ENCODE peak calls at places on chromosomes 16 and 17, in four cellular contexts. G is body of pancreas, Y is H1, D is spleen. I is an unnamed sample. For H3K4me1, the result is how much of the 10 kb centered on the place peaks cover.

GRCh38 chr16:81551821-81552304 is 107.3 kb downstream of the CMIP start:
- DNase-seq in G (peak), Y (no peak), D (no peak), I (no peak)

GRCh38 chr17:76071497-76072148 is 694 bp downstream of the SRP68 start:
- DNase-seq in G (no peak), Y (no peak), D (no peak), I (no peak)

GRCh38 chr17:56083475-56083874 is 69.8 kb upstream of the ANKFN1 start:
- DNase-seq in G (no peak), Y (no peak), D (no peak), I (no peak)

GRCh38 chr16:47448830-47449575 is 11.9 kb downstream of the ITFG1 start:
- DNase-seq in G (no peak), Y (no peak), D (no peak), I (no peak)

GRCh38 chr17:64040201-64040600 is 19.8 kb upstream of the ICAM2 start:
- DNase-seq in G (peak), Y (no peak), D (no peak), I (no peak)

GRCh38 chr17:75361996-75362395 is 43.5 kb downstream of the GRB2 start:
- DNase-seq in G (no peak), Y (no peak), D (no peak), I (no peak)

GRCh38 chr17:77373298-77374169 is 232.8 kb downstream of the SEC14L1 start:
- DNase-seq in G (peak), Y (no peak), D (peak), I (no peak)

GRCh38 chr17:15740570-15741120 is 8.6 kb downstream of the TBC1D26 start:
- DNase-seq in G (no peak), Y (no peak), D (no peak), I (no peak)

GRCh38 chr17:66540131-66540781 is 237.8 kb downstream of the PRKCA start:
- DNase-seq in G (peak), Y (no peak), D (no peak), I (no peak)

GRCh38 chr17:30170415-30170987 is 53.9 kb downstream of the NSRP1 start:
- DNase-seq in G (no peak), Y (no peak), D (no peak), I (no peak)

GRCh38 chr16:11106726-11107125 is 149.3 kb downstream of the SOCS1 start:
- DNase-seq in G (no peak), Y (no peak), D (no peak), I (no peak)

GRCh38 chr16:85662036-85662812 is 26.5 kb downstream of the GINS2 start:
- DNase-seq in G (no peak), Y (no peak), D (peak), I (no peak)

GRCh38 chr16:1125471-1125870 is 27.4 kb upstream of the CACNA1H start:
- DNase-seq in G (peak), Y (no peak), D (no peak), I (no peak)

GRCh38 chr17:4329838-4330237 is 36.6 kb downstream of the UBE2G1 start:
- DNase-seq in G (no peak), Y (no peak), D (no peak), I (no peak)

GRCh38 chr16:668519-669171 is 713 bp downstream of the RHOT2 start:
- DNase-seq in G (no peak), Y (no peak), D (no peak), I (no peak)

GRCh38 chr17:53633856-53634255 is 188.9 kb upstream of the KIF2B start:
- DNase-seq in G (no peak), Y (no peak), D (no peak), I (no peak)

DNA sequence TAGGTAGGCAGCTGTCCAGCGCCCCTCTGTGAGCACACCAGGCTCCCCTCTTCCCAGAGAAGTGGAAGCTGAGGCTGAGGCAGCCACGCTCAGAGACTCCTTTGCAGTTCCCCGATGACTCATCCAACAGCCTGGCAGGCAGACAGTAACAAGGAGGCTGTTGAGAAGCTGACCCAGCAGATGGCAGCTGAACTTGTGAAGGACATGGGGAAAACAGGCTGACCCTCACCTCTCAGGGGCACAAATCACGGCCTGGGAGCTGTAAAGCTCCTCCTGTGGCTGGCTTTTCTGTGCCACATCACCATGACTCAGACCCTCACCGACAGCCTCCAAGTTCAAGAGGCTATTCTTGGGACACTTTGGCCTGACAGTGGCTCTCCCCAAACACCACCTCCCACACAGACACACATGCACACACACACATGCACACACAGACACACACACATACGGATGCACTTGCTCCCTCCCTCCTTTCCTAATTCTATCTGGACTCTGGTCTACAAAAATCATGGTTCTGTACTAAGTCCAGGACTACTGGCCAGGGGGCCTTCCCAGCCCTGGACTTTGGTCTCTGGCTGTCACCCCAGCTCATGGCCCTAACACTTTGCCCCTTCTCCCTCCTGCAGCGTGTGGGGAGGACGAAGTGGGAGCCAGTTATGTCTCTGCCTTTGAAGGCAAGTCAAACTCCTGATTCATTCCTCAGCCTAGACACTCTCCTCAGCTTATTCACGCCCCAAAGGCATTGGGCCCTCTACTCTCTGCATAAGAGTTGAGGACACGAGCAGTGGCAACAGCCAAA is 23.2 kb downstream of the MAP3K14 start:
- DNase-seq in G (peak), Y (no peak), D (peak), I (peak)
- TF ChIP-seq CTCF in G (peak), Y (no peak), D (no peak), I (no peak)

GRCh38 chr16:29818082-29818481 is 2.1 kb downstream of the PAGR1 start:
- DNase-seq in G (no peak), Y (no peak), D (no peak), I (no peak)
- H3K4me1 ChIP-seq in G (half or more), Y (under half), D (half or more), I (half or more)

DNA sequence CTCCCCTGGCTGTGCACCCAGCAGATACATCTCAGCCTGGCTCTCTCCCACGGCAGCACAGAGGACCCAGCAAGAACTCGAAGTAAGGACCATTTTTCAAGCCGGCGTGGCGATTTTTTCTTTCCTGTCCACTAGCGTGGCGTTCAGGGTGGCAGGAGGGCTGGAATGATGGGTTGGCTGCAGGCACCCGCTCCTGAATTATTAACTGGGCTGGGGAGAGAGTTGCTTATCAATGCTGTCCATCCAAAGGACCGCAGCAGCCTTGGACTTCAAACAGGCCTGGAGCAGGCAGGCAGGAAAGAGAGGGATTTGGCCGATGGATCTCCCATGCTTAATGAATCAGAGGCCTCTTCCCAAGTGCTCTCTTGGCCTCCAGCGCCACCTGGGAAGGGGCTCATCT is 7.0 kb downstream of the C16orf82 start:
- DNase-seq in G (no peak), Y (no peak), D (peak), I (no peak)
- TF ChIP-seq CTCF in G (no peak), Y (no peak), D (no peak), I (no peak)

GRCh38 chr17:8442310-8442709 is 6.6 kb downstream of the NDEL1 start:
- DNase-seq in G (no peak), Y (no peak), D (no peak), I (no peak)
- H3K4me1 ChIP-seq in G (under half), Y (under half), D (under half), I (under half)

GRCh38 chr16:75466760-75467159 is 2.3 kb upstream of the TMEM170A start:
- DNase-seq in G (no peak), Y (no peak), D (no peak), I (no peak)

GRCh38 chr16:75472908-75473877 is 8.7 kb upstream of the TMEM170A start:
- DNase-seq in G (no peak), Y (no peak), D (peak), I (no peak)

GRCh38 chr16:75476817-75477216 is 12.3 kb upstream of the TMEM170A start:
- DNase-seq in G (no peak), Y (no peak), D (peak), I (no peak)

GRCh38 chr16:75475420-75475847 is 10.9 kb upstream of the TMEM170A start:
- DNase-seq in G (no peak), Y (no peak), D (peak), I (no peak)

DNA sequence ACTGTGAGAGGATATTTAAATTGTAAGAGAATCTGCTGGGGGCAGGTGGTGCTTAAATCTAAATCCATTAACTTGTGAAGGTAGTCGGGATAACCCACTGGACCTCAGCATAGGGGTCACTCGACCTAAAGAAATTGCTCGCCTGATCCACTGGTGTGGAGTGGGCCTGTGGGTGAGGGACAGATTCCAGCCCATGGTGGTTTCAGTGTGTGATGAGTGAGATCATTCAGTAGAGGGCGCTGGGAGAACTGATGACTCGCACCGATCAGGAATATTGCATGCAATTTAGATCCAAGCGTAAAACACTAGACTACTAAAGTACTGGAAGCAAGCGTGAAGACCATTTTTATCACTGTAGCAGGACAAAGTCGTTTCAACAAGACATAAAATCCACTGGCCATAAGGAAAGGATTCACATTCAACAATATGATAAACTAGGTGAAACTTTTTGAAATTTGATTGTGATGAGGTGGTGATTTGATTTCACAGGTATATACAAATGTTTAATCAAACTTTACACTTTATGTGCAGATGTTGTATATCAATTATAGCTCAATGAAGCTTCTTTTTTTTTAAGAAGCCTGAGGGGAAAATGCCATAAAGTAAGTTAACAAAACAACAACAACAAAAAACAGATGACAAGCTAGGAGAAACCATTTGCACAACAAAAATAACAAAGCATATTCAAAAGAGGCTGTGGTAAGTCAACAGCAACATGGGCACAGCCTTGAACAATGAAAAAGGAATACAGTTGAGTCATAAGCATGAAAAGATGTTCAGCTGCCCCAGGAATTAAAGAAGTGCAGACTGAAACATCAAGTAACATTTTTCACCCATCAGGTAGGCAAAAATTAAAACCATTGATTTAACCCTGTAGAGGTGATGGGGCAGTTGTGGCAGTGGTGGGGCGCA is 7.5 kb upstream of the TMEM170A start:
- DNase-seq in G (peak), Y (no peak), D (peak), I (peak)
- TF ChIP-seq CTCF in G (peak), Y (peak), D (peak), I (peak)

DNA sequence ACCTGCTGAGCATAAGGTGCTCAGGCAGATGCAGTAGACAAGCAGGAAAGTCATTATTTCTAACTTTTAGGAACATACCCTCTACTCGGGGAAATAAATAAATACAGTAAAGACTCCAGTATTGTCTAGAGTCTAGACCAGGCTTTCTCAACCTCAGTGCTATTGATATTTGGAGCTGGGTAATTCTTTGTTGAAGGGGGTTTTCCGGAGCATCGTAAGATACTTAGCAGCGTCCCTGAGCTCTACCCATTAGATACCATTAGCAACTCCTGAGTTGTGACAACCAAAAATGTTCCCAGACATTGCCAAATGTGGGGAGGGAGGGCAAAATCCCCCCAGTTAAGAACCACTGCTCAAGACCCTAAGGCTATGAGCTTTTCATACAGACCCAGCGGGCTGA is 21.1 kb downstream of the EPOP start:
- DNase-seq in G (no peak), Y (no peak), D (no peak), I (no peak)
- H3K4me1 ChIP-seq in G (under half), Y (under half), D (under half), I (under half)

I was measured in gastrocnemius medialis.